ENCODE peak calls at places on chromosomes 12 and 14, in six cellular contexts. J is AG10803; K is foreskin melanocyte; R is ecto neural progenitor cell; T is sigmoid colon; N is CD8-positive, alpha-beta T cell. Q is an unnamed sample.

GRCh38 chr12:88145567-88146347 is 3.6 kb downstream of the TMTC3 start:
- DNase-seq in J (no peak), N (no peak), T (no peak), K (no peak), R (no peak), Q (no peak)

GRCh38 chr14:97524579-97525319 is 727.6 kb downstream of the VRK1 start:
- DNase-seq in T (no peak), K (no peak), N (no peak), R (no peak), J (no peak), Q (no peak)

GRCh38 chr12:32444895-32445294 is 45.5 kb downstream of the FGD4 start:
- DNase-seq in J (peak; percentile 47), R (no peak), T (no peak), N (no peak), K (peak; percentile 58), Q (no peak)

GRCh38 chr14:60723218-60724079 is 702 bp downstream of the SIX4 start:
- DNase-seq in J (peak; percentile 63), N (peak; percentile 26), T (peak; percentile 70), K (no peak), R (peak; percentile 77), Q (peak; percentile 68)

GRCh38 chr12:70180140-70180539 is 63.1 kb upstream of the CNOT2 start:
- DNase-seq in T (no peak), R (no peak), J (no peak), K (no peak), N (no peak), Q (no peak)

GRCh38 chr12:54215990-54216579 is 27.3 kb upstream of the SMUG1 start:
- DNase-seq in K (no peak), N (peak; percentile 65), T (no peak), J (no peak), R (no peak), Q (peak; percentile 23)

GRCh38 chr12:13234045-13234641 is 37.6 kb downstream of the EMP1 start:
- DNase-seq in R (peak; percentile 61), T (no peak), N (no peak), K (peak; percentile 57), J (peak; percentile 66), Q (peak; percentile 26)

GRCh38 chr14:88831285-88831684 is 6.8 kb downstream of the TTC8 start:
- DNase-seq in J (peak; percentile 89), T (no peak), R (no peak), N (no peak), K (no peak), Q (no peak)

GRCh38 chr12:53981652-53982565 is 3.0 kb upstream of the HOXC10 start:
- DNase-seq in T (no peak), J (peak; percentile 71), K (no peak), R (no peak), N (no peak), Q (no peak)

GRCh38 chr12:54146506-54147145 is 42.2 kb downstream of the SMUG1 start:
- DNase-seq in R (no peak), K (no peak), J (no peak), N (no peak), T (no peak), Q (no peak)

GRCh38 chr14:103067231-103067954 is 10.0 kb upstream of the CDC42BPB start:
- DNase-seq in R (no peak), T (peak; percentile 68), J (peak; percentile 81), N (no peak), K (no peak), Q (no peak)

GRCh38 chr14:72752034-72752412 is 141.9 kb downstream of the DPF3 start:
- DNase-seq in J (no peak), K (no peak), T (no peak), N (no peak), R (no peak), Q (no peak)

GRCh38 chr14:74018029-74018703 is 922 bp downstream of the ENTPD5 start:
- DNase-seq in K (peak; percentile 7), R (no peak), J (peak; percentile 59), N (no peak), T (no peak), Q (peak; percentile 54)

GRCh38 chr12:42564540-42564939 is 25.0 kb downstream of the PRICKLE1 start:
- DNase-seq in R (no peak), J (peak; percentile 90), T (no peak), N (no peak), K (no peak), Q (no peak)

GRCh38 chr14:66369157-66369706 is 116.9 kb upstream of the CCDC196 start:
- DNase-seq in J (no peak), T (no peak), K (no peak), R (no peak), N (no peak), Q (no peak)

GRCh38 chr14:80212025-80212402 is 710 bp upstream of the DIO2 start:
- DNase-seq in R (no peak), J (peak; percentile 60), N (no peak), K (no peak), T (no peak), Q (peak; percentile 9)

GRCh38 chr12:77996670-77997069 is 166.0 kb downstream of the NAV3 start:
- DNase-seq in R (no peak), J (no peak), T (no peak), K (no peak), N (no peak), Q (no peak)

GRCh38 chr12:34350092-34351041 is 328.1 kb downstream of the ALG10 start:
- DNase-seq in T (no peak), K (no peak), J (no peak), R (no peak), N (no peak), Q (no peak)

GRCh38 chr12:12626471-12626870 is 14.8 kb downstream of the CREBL2 start:
- DNase-seq in N (no peak), J (no peak), T (no peak), R (no peak), K (no peak), Q (no peak)